ENCODE peak calls at places on chromosome 21, in ten cellular contexts. C is AG09309, I is colonic mucosa, D is upper lobe of right lung, J is stomach, R is heart left ventricle, E is fibroblast of pulmonary artery, V is PC-9, O is foreskin fibroblast, G is lung. Z is an unnamed sample.

GRCh38 chr21:44407493-44407892 is 47.8 kb upstream of the LRRC3 start:
- DNase-seq in C (no peak), I (no peak), D (no peak), J (no peak), R (no peak), E (no peak), V (no peak), O (no peak), G (no peak), Z (no peak)

GRCh38 chr21:36994501-36995189 is 11.9 kb upstream of the RIPPLY3 start:
- DNase-seq in C (no peak), I (no peak), D (no peak), J (no peak), R (no peak), E (peak; percentile 28), V (no peak), O (peak; percentile 20), G (no peak), Z (no peak)

GRCh38 chr21:22363504-22363903 is 1365.3 kb downstream of the NCAM2 start:
- DNase-seq in C (no peak), I (peak; percentile 28), D (no peak), J (no peak), R (no peak), E (no peak), V (no peak), O (no peak), G (no peak), Z (no peak)

GRCh38 chr21:25838809-25839208 is 104.0 kb downstream of the GABPA start:
- DNase-seq in C (no peak), I (no peak), D (no peak), J (no peak), R (no peak), E (no peak), V (no peak), O (peak; percentile 28), G (no peak), Z (no peak)

GRCh38 chr21:29730281-29730680 is 209.5 kb downstream of the GRIK1 start:
- DNase-seq in C (no peak), I (no peak), D (no peak), J (no peak), R (no peak), E (no peak), V (no peak), O (no peak), G (no peak), Z (no peak)

GRCh38 chr21:15904389-15904788 is 174.6 kb downstream of the USP25 start:
- DNase-seq in C (no peak), I (no peak), D (no peak), J (no peak), R (no peak), E (no peak), V (no peak), O (no peak), G (no peak), Z (no peak)

GRCh38 chr21:36702622-36702968 is 3.7 kb downstream of the SIM2 start:
- DNase-seq in C (no peak), I (no peak), D (no peak), J (no peak), R (no peak), E (no peak), V (no peak), O (no peak), G (no peak), Z (no peak)

GRCh38 chr21:31987696-31988095 is 114.9 kb downstream of the HUNK start:
- DNase-seq in C (no peak), I (peak; percentile 69), D (peak; percentile 61), J (no peak), R (no peak), E (no peak), V (no peak), O (no peak), G (no peak), Z (no peak)

GRCh38 chr21:42539931-42540343 is 26.3 kb downstream of the SLC37A1 start:
- DNase-seq in C (no peak), I (no peak), D (peak; percentile 67), J (peak; percentile 51), R (no peak), E (no peak), V (no peak), O (peak; percentile 7), G (no peak), Z (no peak)

GRCh38 chr21:42540396-42540795 is 26.7 kb downstream of the SLC37A1 start:
- DNase-seq in C (no peak), I (no peak), D (peak; percentile 42), J (no peak), R (no peak), E (no peak), V (no peak), O (no peak), G (no peak), Z (no peak)

GRCh38 chr21:42541174-42541573 is 27.5 kb downstream of the SLC37A1 start:
- DNase-seq in C (no peak), I (no peak), D (peak; percentile 50), J (no peak), R (no peak), E (no peak), V (no peak), O (no peak), G (no peak), Z (no peak)

GRCh38 chr21:42538479-42539275 is 25.0 kb downstream of the SLC37A1 start:
- DNase-seq in C (no peak), I (no peak), D (peak; percentile 39), J (no peak), R (no peak), E (no peak), V (no peak), O (no peak), G (no peak), Z (peak; percentile 92)

DNA sequence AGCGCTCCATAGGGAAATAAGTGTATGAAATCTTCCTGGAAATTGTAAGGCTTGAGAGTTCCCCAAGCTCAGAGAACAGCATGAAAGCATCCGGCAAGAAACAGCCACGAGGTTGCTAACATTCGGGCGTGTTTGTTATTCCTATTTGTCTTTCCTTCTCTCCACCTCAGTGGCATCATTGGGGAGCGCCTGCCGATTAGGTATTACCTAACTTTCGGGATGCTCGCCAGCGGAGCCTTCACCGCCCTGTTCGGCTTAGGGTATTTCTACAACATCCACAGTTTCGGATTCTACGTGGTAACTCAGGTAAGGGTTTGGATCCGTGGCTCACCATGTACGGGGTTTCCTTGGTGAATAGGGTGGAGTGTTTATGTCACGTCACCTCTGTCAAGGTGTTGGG is 25.7 kb downstream of the SLC37A1 start:
- DNase-seq in C (no peak), I (peak; percentile 48), D (peak; percentile 73), J (peak; percentile 88), R (no peak), E (no peak), V (no peak), O (no peak), G (no peak), Z (no peak)
- H3K4me3 ChIP-seq in C (no peak overlapping the region), I (no peak overlapping the region), D (no peak overlapping the region), J (no peak overlapping the region), R (no peak overlapping the region), E (no peak overlapping the region), V (no peak overlapping the region), O (no peak overlapping the region), G (no peak overlapping the region), Z (peak overlapping the region; percentile 36)

DNA sequence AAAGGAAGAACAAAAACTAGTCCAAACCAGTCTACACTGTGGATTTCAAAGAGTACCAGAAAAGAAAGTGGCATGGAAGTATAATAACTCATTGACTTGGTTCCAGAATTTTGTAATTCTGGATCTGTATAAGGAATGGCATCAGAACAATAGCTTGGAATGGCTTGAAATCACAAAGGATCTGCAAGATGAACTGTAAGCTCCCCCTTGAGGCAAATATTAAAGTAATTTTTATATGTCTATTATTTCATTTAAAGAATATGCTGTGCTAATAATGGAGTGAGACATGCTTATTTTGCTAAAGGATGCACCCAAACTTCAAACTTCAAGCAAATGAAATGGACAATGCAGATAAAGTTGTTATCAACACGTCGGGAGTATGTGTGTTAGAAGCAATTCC is 21.3 kb downstream of the CHODL start:
- DNase-seq in C (no peak), I (no peak), D (no peak), J (no peak), R (no peak), E (peak; percentile 1), V (no peak), O (no peak), G (no peak), Z (no peak)
- TF ChIP-seq CTCF in C (no peak), I (no peak), D (no peak), J (no peak), R (peak; percentile 15), E (no peak), V (no peak), O (no peak), G (no peak), Z (peak; percentile 25)

DNA sequence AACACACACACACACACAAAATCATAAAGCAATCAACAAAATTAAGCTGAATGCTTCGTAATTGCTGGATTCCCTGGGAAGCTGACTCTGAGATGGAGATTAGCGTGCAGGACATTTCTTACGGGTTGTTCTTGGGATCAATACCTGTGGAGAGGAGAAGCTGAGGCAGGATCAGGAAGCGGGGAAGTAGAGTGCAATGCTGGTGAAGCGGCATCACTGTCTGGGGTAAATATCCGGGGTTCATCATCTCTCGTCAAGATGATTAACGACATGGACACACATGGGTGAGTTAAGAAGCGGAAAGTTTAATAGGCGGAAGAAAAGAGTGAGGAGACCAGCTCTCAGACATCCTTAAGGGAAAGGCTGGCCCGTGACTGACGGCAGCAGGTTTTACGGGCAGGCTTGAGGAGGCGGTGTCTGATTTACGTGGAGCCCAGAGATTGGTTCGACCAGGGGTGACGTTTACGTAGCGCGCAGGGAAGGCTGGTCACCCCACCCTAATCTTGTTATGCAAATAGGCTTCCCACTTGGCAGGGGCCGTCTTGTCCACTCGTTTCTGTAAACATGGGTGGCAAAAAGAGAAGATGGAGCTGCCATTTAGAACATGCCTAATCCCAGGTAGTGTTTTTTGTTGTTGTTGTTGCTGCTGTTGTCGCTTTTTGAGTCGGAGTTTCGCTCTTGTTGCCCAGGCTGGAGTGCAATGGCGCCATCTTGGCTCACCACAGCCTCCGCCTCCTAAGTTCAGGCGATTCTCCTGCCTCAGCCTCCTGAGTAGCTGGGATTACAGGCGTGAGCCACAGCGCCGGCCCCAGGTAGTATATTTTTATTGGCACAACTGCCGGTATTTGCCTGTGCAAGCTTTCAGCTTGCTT is 135.6 kb upstream of the KCNJ15 start:
- DNase-seq in C (no peak), I (no peak), D (no peak), J (no peak), R (no peak), E (no peak), V (no peak), O (no peak), G (no peak), Z (no peak)
- H3K4me3 ChIP-seq in C (no peak overlapping the region), I (no peak overlapping the region), D (no peak overlapping the region), J (no peak overlapping the region), R (no peak overlapping the region), E (no peak overlapping the region), V (no peak overlapping the region), O (no peak overlapping the region), G (no peak overlapping the region), Z (no peak overlapping the region)

GRCh38 chr21:39915881-39916280 is 48.6 kb downstream of the PCP4 start:
- DNase-seq in C (peak; percentile 0), I (no peak), D (no peak), J (no peak), R (no peak), E (no peak), V (no peak), O (no peak), G (no peak), Z (no peak)

GRCh38 chr21:39911792-39912191 is 44.6 kb downstream of the PCP4 start:
- DNase-seq in C (no peak), I (no peak), D (no peak), J (no peak), R (no peak), E (no peak), V (no peak), O (no peak), G (no peak), Z (no peak)

GRCh38 chr21:39913651-39914145 is 46.5 kb downstream of the PCP4 start:
- DNase-seq in C (no peak), I (no peak), D (no peak), J (no peak), R (no peak), E (no peak), V (no peak), O (no peak), G (no peak), Z (no peak)

GRCh38 chr21:39908265-39908923 is 41.2 kb downstream of the PCP4 start:
- DNase-seq in C (no peak), I (no peak), D (no peak), J (no peak), R (no peak), E (no peak), V (no peak), O (no peak), G (no peak), Z (no peak)

GRCh38 chr21:39911286-39911685 is 44.0 kb downstream of the PCP4 start:
- DNase-seq in C (no peak), I (no peak), D (no peak), J (no peak), R (no peak), E (no peak), V (no peak), O (no peak), G (no peak), Z (peak; percentile 11)
- TF ChIP-seq CTCF in C (no peak), I (no peak), D (no peak), J (peak; percentile 23), R (no peak), E (no peak), V (no peak), O (no peak), G (no peak), Z (peak; percentile 64)